ENCODE peak calls at places on chromosomes 7 and 10, in eight cellular contexts. One of them, this sample, is unnamed.

GRCh38 chr7:47657126-47657525 is 75.2 kb upstream of the TNS3 start:
- DNase-seq in pancreas: no peak
- DNase-seq in fibroblast of pulmonary artery: no peak
- DNase-seq in endothelial cell: no peak
- DNase-seq in OCI-LY7: no peak
- DNase-seq in B cell: no peak
- DNase-seq in cardiac muscle cell: no peak
- DNase-seq in RWPE1: no peak
- DNase-seq in this sample: no peak

GRCh38 chr7:55641273-55641691 is 69.0 kb upstream of the VOPP1 start:
- DNase-seq in B cell: peak
- DNase-seq in endothelial cell: peak
- DNase-seq in fibroblast of pulmonary artery: peak
- DNase-seq in RWPE1: peak
- DNase-seq in pancreas: no peak
- DNase-seq in cardiac muscle cell: peak
- DNase-seq in OCI-LY7: peak
- DNase-seq in this sample: peak

GRCh38 chr10:125257521-125258105 is 97.2 kb upstream of the CTBP2 start:
- DNase-seq in fibroblast of pulmonary artery: no peak
- DNase-seq in endothelial cell: no peak
- DNase-seq in RWPE1: no peak
- DNase-seq in B cell: no peak
- DNase-seq in cardiac muscle cell: no peak
- DNase-seq in pancreas: no peak
- DNase-seq in OCI-LY7: no peak
- DNase-seq in this sample: no peak

GRCh38 chr10:123142701-123143161 is 5.2 kb upstream of the HMX2 start:
- DNase-seq in pancreas: no peak
- DNase-seq in RWPE1: no peak
- DNase-seq in fibroblast of pulmonary artery: no peak
- DNase-seq in B cell: no peak
- DNase-seq in OCI-LY7: no peak
- DNase-seq in endothelial cell: no peak
- DNase-seq in cardiac muscle cell: no peak
- DNase-seq in this sample: peak

GRCh38 chr7:51148216-51148615 is 168.4 kb downstream of the COBL start:
- DNase-seq in fibroblast of pulmonary artery: no peak
- DNase-seq in B cell: no peak
- DNase-seq in cardiac muscle cell: no peak
- DNase-seq in RWPE1: no peak
- DNase-seq in pancreas: no peak
- DNase-seq in endothelial cell: no peak
- DNase-seq in OCI-LY7: no peak
- DNase-seq in this sample: no peak

GRCh38 chr10:132959296-132959961 is 17.1 kb upstream of the CFAP46 start:
- DNase-seq in B cell: no peak
- DNase-seq in RWPE1: no peak
- DNase-seq in fibroblast of pulmonary artery: no peak
- DNase-seq in pancreas: no peak
- DNase-seq in OCI-LY7: no peak
- DNase-seq in cardiac muscle cell: no peak
- DNase-seq in endothelial cell: no peak
- DNase-seq in this sample: peak

GRCh38 chr10:121592155-121592890 is 5.9 kb downstream of the FGFR2 start:
- DNase-seq in pancreas: no peak
- DNase-seq in cardiac muscle cell: no peak
- DNase-seq in RWPE1: no peak
- DNase-seq in endothelial cell: no peak
- DNase-seq in B cell: no peak
- DNase-seq in fibroblast of pulmonary artery: no peak
- DNase-seq in OCI-LY7: no peak
- DNase-seq in this sample: no peak

GRCh38 chr7:113787106-113787505 is 131.7 kb downstream of the PPP1R3A start:
- DNase-seq in fibroblast of pulmonary artery: no peak
- DNase-seq in OCI-LY7: no peak
- DNase-seq in cardiac muscle cell: no peak
- DNase-seq in pancreas: no peak
- DNase-seq in B cell: no peak
- DNase-seq in RWPE1: no peak
- DNase-seq in endothelial cell: no peak
- DNase-seq in this sample: no peak

GRCh38 chr7:157394246-157395191 is 57.7 kb downstream of the DNAJB6 start:
- DNase-seq in OCI-LY7: no peak
- DNase-seq in RWPE1: no peak
- DNase-seq in pancreas: no peak
- DNase-seq in B cell: no peak
- DNase-seq in cardiac muscle cell: no peak
- DNase-seq in fibroblast of pulmonary artery: no peak
- DNase-seq in endothelial cell: no peak
- DNase-seq in this sample: no peak

GRCh38 chr7:30148951-30149459 is 14.2 kb downstream of the MTURN start:
- DNase-seq in pancreas: no peak
- DNase-seq in B cell: peak
- DNase-seq in RWPE1: peak
- DNase-seq in cardiac muscle cell: no peak
- DNase-seq in endothelial cell: no peak
- DNase-seq in fibroblast of pulmonary artery: no peak
- DNase-seq in OCI-LY7: peak
- DNase-seq in this sample: no peak

GRCh38 chr7:28483112-28483511 is 70.8 kb downstream of the CREB5 start:
- DNase-seq in B cell: no peak
- DNase-seq in cardiac muscle cell: no peak
- DNase-seq in endothelial cell: no peak
- DNase-seq in RWPE1: no peak
- DNase-seq in pancreas: no peak
- DNase-seq in fibroblast of pulmonary artery: peak
- DNase-seq in OCI-LY7: no peak
- DNase-seq in this sample: no peak

GRCh38 chr7:73893342-73894101 is 32.6 kb downstream of the TMEM270 start:
- DNase-seq in RWPE1: no peak
- DNase-seq in OCI-LY7: no peak
- DNase-seq in pancreas: no peak
- DNase-seq in cardiac muscle cell: no peak
- DNase-seq in endothelial cell: no peak
- DNase-seq in B cell: no peak
- DNase-seq in fibroblast of pulmonary artery: no peak
- DNase-seq in this sample: no peak

GRCh38 chr7:69105092-69105491 is 493.2 kb upstream of the AUTS2 start:
- DNase-seq in pancreas: no peak
- DNase-seq in OCI-LY7: no peak
- DNase-seq in RWPE1: peak
- DNase-seq in fibroblast of pulmonary artery: no peak
- DNase-seq in B cell: no peak
- DNase-seq in endothelial cell: no peak
- DNase-seq in cardiac muscle cell: no peak
- DNase-seq in this sample: no peak
- TF ChIP-seq CTCF in pancreas: no peak
- TF ChIP-seq CTCF in OCI-LY7: no peak
- TF ChIP-seq CTCF in RWPE1: no peak
- TF ChIP-seq CTCF in fibroblast of pulmonary artery: no peak
- TF ChIP-seq CTCF in B cell: no peak
- TF ChIP-seq CTCF in endothelial cell: no peak
- TF ChIP-seq CTCF in cardiac muscle cell: no peak
- TF ChIP-seq CTCF in this sample: no peak

GRCh38 chr10:130895172-130895571 is 416.3 kb downstream of the TCERG1L start:
- DNase-seq in endothelial cell: no peak
- DNase-seq in B cell: no peak
- DNase-seq in RWPE1: no peak
- DNase-seq in fibroblast of pulmonary artery: no peak
- DNase-seq in pancreas: no peak
- DNase-seq in cardiac muscle cell: no peak
- DNase-seq in OCI-LY7: no peak
- DNase-seq in this sample: no peak
- TF ChIP-seq CTCF in endothelial cell: no peak
- TF ChIP-seq CTCF in B cell: no peak
- TF ChIP-seq CTCF in RWPE1: no peak
- TF ChIP-seq CTCF in fibroblast of pulmonary artery: no peak
- TF ChIP-seq CTCF in pancreas: no peak
- TF ChIP-seq CTCF in cardiac muscle cell: no peak
- TF ChIP-seq CTCF in OCI-LY7: no peak
- TF ChIP-seq CTCF in this sample: no peak

GRCh38 chr10:89478085-89478738 is 57.2 kb downstream of the SLC16A12 start:
- DNase-seq in cardiac muscle cell: peak
- DNase-seq in B cell: no peak
- DNase-seq in endothelial cell: no peak
- DNase-seq in fibroblast of pulmonary artery: no peak
- DNase-seq in RWPE1: no peak
- DNase-seq in OCI-LY7: peak
- DNase-seq in pancreas: no peak
- DNase-seq in this sample: peak
- TF ChIP-seq CTCF in cardiac muscle cell: no peak
- TF ChIP-seq CTCF in B cell: no peak
- TF ChIP-seq CTCF in endothelial cell: no peak
- TF ChIP-seq CTCF in fibroblast of pulmonary artery: no peak
- TF ChIP-seq CTCF in RWPE1: no peak
- TF ChIP-seq CTCF in OCI-LY7: no peak
- TF ChIP-seq CTCF in pancreas: no peak
- TF ChIP-seq CTCF in this sample: no peak

GRCh38 chr10:104925232-104925851 is 284.3 kb downstream of the SORCS3 start:
- DNase-seq in pancreas: no peak
- DNase-seq in endothelial cell: peak
- DNase-seq in OCI-LY7: peak
- DNase-seq in cardiac muscle cell: peak
- DNase-seq in fibroblast of pulmonary artery: peak
- DNase-seq in RWPE1: peak
- DNase-seq in B cell: no peak
- DNase-seq in this sample: peak
- TF ChIP-seq CTCF in pancreas: peak
- TF ChIP-seq CTCF in endothelial cell: peak
- TF ChIP-seq CTCF in OCI-LY7: peak
- TF ChIP-seq CTCF in cardiac muscle cell: peak
- TF ChIP-seq CTCF in fibroblast of pulmonary artery: peak
- TF ChIP-seq CTCF in RWPE1: peak
- TF ChIP-seq CTCF in B cell: peak
- TF ChIP-seq CTCF in this sample: peak

GRCh38 chr7:83946801-83947200 is 247.8 kb downstream of the SEMA3A start:
- DNase-seq in pancreas: no peak
- DNase-seq in fibroblast of pulmonary artery: no peak
- DNase-seq in B cell: no peak
- DNase-seq in endothelial cell: no peak
- DNase-seq in cardiac muscle cell: no peak
- DNase-seq in RWPE1: no peak
- DNase-seq in OCI-LY7: no peak
- DNase-seq in this sample: no peak

GRCh38 chr7:83941300-83941699 is 253.3 kb downstream of the SEMA3A start:
- DNase-seq in cardiac muscle cell: no peak
- DNase-seq in pancreas: no peak
- DNase-seq in fibroblast of pulmonary artery: no peak
- DNase-seq in OCI-LY7: no peak
- DNase-seq in endothelial cell: no peak
- DNase-seq in B cell: no peak
- DNase-seq in RWPE1: no peak
- DNase-seq in this sample: no peak

DNA sequence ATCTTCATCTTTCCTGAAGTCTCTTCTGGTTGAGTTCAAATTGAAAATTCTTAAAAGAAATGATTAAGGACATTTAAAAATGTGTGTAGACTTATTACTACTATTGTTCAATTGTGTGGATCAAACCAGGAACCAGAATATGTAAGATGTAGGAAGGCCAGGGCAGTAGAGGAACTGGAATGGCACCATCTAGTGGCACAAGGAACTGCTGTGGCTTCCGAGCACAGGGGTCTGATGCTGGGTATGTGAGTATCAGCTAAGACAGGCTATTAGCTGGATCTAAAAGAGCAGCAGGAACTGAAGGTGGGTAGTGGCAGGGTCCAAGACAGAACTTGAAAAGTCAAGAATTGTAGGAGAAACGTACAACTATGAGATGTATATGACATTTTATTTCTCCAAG is 247.3 kb downstream of the SEMA3A start:
- DNase-seq in cardiac muscle cell: peak
- DNase-seq in endothelial cell: peak
- DNase-seq in fibroblast of pulmonary artery: peak
- DNase-seq in B cell: no peak
- DNase-seq in RWPE1: no peak
- DNase-seq in pancreas: no peak
- DNase-seq in OCI-LY7: peak
- DNase-seq in this sample: peak
- TF ChIP-seq CTCF in cardiac muscle cell: peak
- TF ChIP-seq CTCF in endothelial cell: no peak
- TF ChIP-seq CTCF in fibroblast of pulmonary artery: peak
- TF ChIP-seq CTCF in B cell: no peak
- TF ChIP-seq CTCF in RWPE1: peak
- TF ChIP-seq CTCF in pancreas: no peak
- TF ChIP-seq CTCF in OCI-LY7: peak
- TF ChIP-seq CTCF in this sample: peak